ENCODE peak calls at places on chromosomes 13 and 19, in six cellular contexts. G is NCI-H2029 treated with DMSO at 0.1 percent for 48 hours, X is substantia nigra, P is MCF 10A, W is GOT3, V is cerebellar nuclear complex. H is an unnamed sample.

GRCh38 chr13:107069107-107069776 is 501.3 kb upstream of the ARGLU1 start:
- DNase-seq in G (no peak), X (no peak), P (peak), W (no peak), V (no peak), H (no peak)

GRCh38 chr19:3440082-3440481 is 40.2 kb downstream of the SMIM24 start:
- DNase-seq in G (no peak), X (peak), P (peak), W (no peak), V (no peak), H (no peak)

GRCh38 chr13:99366075-99366987 is 59.1 kb upstream of the GPR183 start:
- DNase-seq in G (no peak), X (no peak), P (no peak), W (no peak), V (no peak), H (no peak)

GRCh38 chr13:72932250-72932649 is 126.6 kb upstream of the KLF5 start:
- DNase-seq in G (no peak), X (no peak), P (no peak), W (no peak), V (no peak), H (no peak)

GRCh38 chr13:99356216-99357089 is 49.3 kb upstream of the GPR183 start:
- DNase-seq in G (no peak), X (peak), P (no peak), W (no peak), V (no peak), H (no peak)

GRCh38 chr19:48501446-48501960 is 10.1 kb downstream of the LMTK3 start:
- DNase-seq in G (peak), X (no peak), P (peak), W (no peak), V (no peak), H (no peak)

GRCh38 chr13:97659602-97660001 is 225.6 kb downstream of the RAP2A start:
- DNase-seq in G (no peak), X (peak), P (no peak), W (no peak), V (no peak), H (peak)

GRCh38 chr19:38875656-38876345 is 2.3 kb downstream of the RINL start:
- DNase-seq in G (no peak), X (no peak), P (no peak), W (no peak), V (no peak), H (no peak)

GRCh38 chr13:78820541-78820940 is 161.6 kb upstream of the OBI1 start:
- DNase-seq in G (no peak), X (no peak), P (no peak), W (no peak), V (no peak), H (no peak)

GRCh38 chr13:69418319-69418718 is 689.3 kb upstream of the ATXN8OS start:
- DNase-seq in G (no peak), X (no peak), P (no peak), W (no peak), V (no peak), H (no peak)

GRCh38 chr19:13839938-13840750 is 36.8 kb upstream of the NANOS3 start:
- DNase-seq in G (no peak), X (no peak), P (peak), W (peak), V (no peak), H (no peak)

GRCh38 chr13:73287871-73288270 is 229.1 kb downstream of the KLF5 start:
- DNase-seq in G (no peak), X (no peak), P (no peak), W (no peak), V (no peak), H (no peak)

GRCh38 chr19:35027851-35028599 is 2.2 kb upstream of the SCN1B start:
- DNase-seq in G (no peak), X (no peak), P (peak), W (no peak), V (no peak), H (no peak)

GRCh38 chr13:49551245-49551644 is 34.1 kb downstream of the RCBTB1 start:
- DNase-seq in G (no peak), X (no peak), P (no peak), W (no peak), V (no peak), H (no peak)

H was measured in dorsolateral prefrontal cortex.